ENCODE peak calls at places on chromosome 10, in six cellular contexts. One of them, this sample, is unnamed.

GRCh38 chr10:51770719-51771118 is 71.3 kb upstream of the CSTF2T start:
- DNase-seq in activated gamma-delta T cell treated with Interleukin-2 at 50 U/mL for 16 hours: no peak
- DNase-seq in hypothalamus: no peak
- DNase-seq in CD4-positive, alpha-beta T cell: no peak
- DNase-seq in activated T-cell treated with anti-CD3 and anti-CD28 coated beads, Interleukin-2, amount 50 U/mL, for 48 hours: no peak
- DNase-seq in iPS-NIHi11: no peak
- DNase-seq in this sample: no peak

GRCh38 chr10:14118953-14119352 is 211.8 kb downstream of the FRMD4A start:
- DNase-seq in hypothalamus: no peak
- DNase-seq in activated gamma-delta T cell treated with Interleukin-2 at 50 U/mL for 16 hours: no peak
- DNase-seq in activated T-cell treated with anti-CD3 and anti-CD28 coated beads, Interleukin-2, amount 50 U/mL, for 48 hours: no peak
- DNase-seq in iPS-NIHi11: no peak
- DNase-seq in CD4-positive, alpha-beta T cell: no peak
- DNase-seq in this sample: peak; percentile 56

GRCh38 chr10:21238717-21239116 is 286.8 kb downstream of the SKIDA1 start:
- DNase-seq in iPS-NIHi11: no peak
- DNase-seq in activated T-cell treated with anti-CD3 and anti-CD28 coated beads, Interleukin-2, amount 50 U/mL, for 48 hours: no peak
- DNase-seq in CD4-positive, alpha-beta T cell: no peak
- DNase-seq in activated gamma-delta T cell treated with Interleukin-2 at 50 U/mL for 16 hours: no peak
- DNase-seq in hypothalamus: no peak
- DNase-seq in this sample: no peak

GRCh38 chr10:120715214-120715613 is 135.9 kb upstream of the WDR11 start:
- DNase-seq in activated T-cell treated with anti-CD3 and anti-CD28 coated beads, Interleukin-2, amount 50 U/mL, for 48 hours: no peak
- DNase-seq in activated gamma-delta T cell treated with Interleukin-2 at 50 U/mL for 16 hours: no peak
- DNase-seq in CD4-positive, alpha-beta T cell: no peak
- DNase-seq in hypothalamus: no peak
- DNase-seq in iPS-NIHi11: no peak
- DNase-seq in this sample: no peak

GRCh38 chr10:7933757-7934156 is 115.5 kb downstream of the TAF3 start:
- DNase-seq in activated T-cell treated with anti-CD3 and anti-CD28 coated beads, Interleukin-2, amount 50 U/mL, for 48 hours: no peak
- DNase-seq in hypothalamus: no peak
- DNase-seq in iPS-NIHi11: no peak
- DNase-seq in CD4-positive, alpha-beta T cell: no peak
- DNase-seq in activated gamma-delta T cell treated with Interleukin-2 at 50 U/mL for 16 hours: no peak
- DNase-seq in this sample: no peak

GRCh38 chr10:116836087-116836486 is 13.2 kb upstream of the ENO4 start:
- DNase-seq in activated T-cell treated with anti-CD3 and anti-CD28 coated beads, Interleukin-2, amount 50 U/mL, for 48 hours: no peak
- DNase-seq in CD4-positive, alpha-beta T cell: no peak
- DNase-seq in iPS-NIHi11: peak; percentile 84
- DNase-seq in hypothalamus: no peak
- DNase-seq in activated gamma-delta T cell treated with Interleukin-2 at 50 U/mL for 16 hours: no peak
- DNase-seq in this sample: peak; percentile 98

GRCh38 chr10:75402486-75403143 is 1.1 kb upstream of the ZNF503 start:
- DNase-seq in activated T-cell treated with anti-CD3 and anti-CD28 coated beads, Interleukin-2, amount 50 U/mL, for 48 hours: no peak
- DNase-seq in hypothalamus: no peak
- DNase-seq in CD4-positive, alpha-beta T cell: no peak
- DNase-seq in iPS-NIHi11: no peak
- DNase-seq in activated gamma-delta T cell treated with Interleukin-2 at 50 U/mL for 16 hours: no peak
- DNase-seq in this sample: peak; percentile 80

GRCh38 chr10:77539147-77539935 is 98.3 kb downstream of the KCNMA1 start:
- DNase-seq in iPS-NIHi11: no peak
- DNase-seq in activated T-cell treated with anti-CD3 and anti-CD28 coated beads, Interleukin-2, amount 50 U/mL, for 48 hours: no peak
- DNase-seq in activated gamma-delta T cell treated with Interleukin-2 at 50 U/mL for 16 hours: no peak
- DNase-seq in CD4-positive, alpha-beta T cell: no peak
- DNase-seq in hypothalamus: no peak
- DNase-seq in this sample: no peak

GRCh38 chr10:98659951-98660350 is 213.2 kb upstream of the HPS1 start:
- DNase-seq in hypothalamus: no peak
- DNase-seq in iPS-NIHi11: no peak
- DNase-seq in CD4-positive, alpha-beta T cell: no peak
- DNase-seq in activated T-cell treated with anti-CD3 and anti-CD28 coated beads, Interleukin-2, amount 50 U/mL, for 48 hours: no peak
- DNase-seq in activated gamma-delta T cell treated with Interleukin-2 at 50 U/mL for 16 hours: no peak
- DNase-seq in this sample: no peak

GRCh38 chr10:49055231-49055850 is 60.0 kb downstream of the VSTM4 start:
- DNase-seq in activated gamma-delta T cell treated with Interleukin-2 at 50 U/mL for 16 hours: no peak
- DNase-seq in activated T-cell treated with anti-CD3 and anti-CD28 coated beads, Interleukin-2, amount 50 U/mL, for 48 hours: no peak
- DNase-seq in CD4-positive, alpha-beta T cell: no peak
- DNase-seq in iPS-NIHi11: no peak
- DNase-seq in hypothalamus: no peak
- DNase-seq in this sample: no peak

GRCh38 chr10:119542990-119543813 is 683 bp upstream of the RGS10 start:
- DNase-seq in hypothalamus: peak; percentile 13
- DNase-seq in activated T-cell treated with anti-CD3 and anti-CD28 coated beads, Interleukin-2, amount 50 U/mL, for 48 hours: peak; percentile 78
- DNase-seq in iPS-NIHi11: peak; percentile 75
- DNase-seq in activated gamma-delta T cell treated with Interleukin-2 at 50 U/mL for 16 hours: peak; percentile 66
- DNase-seq in CD4-positive, alpha-beta T cell: peak; percentile 47
- DNase-seq in this sample: no peak

GRCh38 chr10:13056461-13057077 is 43.4 kb upstream of the OPTN start:
- DNase-seq in activated gamma-delta T cell treated with Interleukin-2 at 50 U/mL for 16 hours: no peak
- DNase-seq in hypothalamus: no peak
- DNase-seq in CD4-positive, alpha-beta T cell: no peak
- DNase-seq in activated T-cell treated with anti-CD3 and anti-CD28 coated beads, Interleukin-2, amount 50 U/mL, for 48 hours: no peak
- DNase-seq in iPS-NIHi11: peak; percentile 61
- DNase-seq in this sample: peak; percentile 69

GRCh38 chr10:2019281-2019680 is 282.0 kb upstream of the ADARB2 start:
- DNase-seq in CD4-positive, alpha-beta T cell: no peak
- DNase-seq in activated gamma-delta T cell treated with Interleukin-2 at 50 U/mL for 16 hours: no peak
- DNase-seq in hypothalamus: no peak
- DNase-seq in iPS-NIHi11: no peak
- DNase-seq in activated T-cell treated with anti-CD3 and anti-CD28 coated beads, Interleukin-2, amount 50 U/mL, for 48 hours: no peak
- DNase-seq in this sample: no peak

GRCh38 chr10:100741386-100742066 is 3.9 kb upstream of the PAX2 start:
- DNase-seq in activated gamma-delta T cell treated with Interleukin-2 at 50 U/mL for 16 hours: no peak
- DNase-seq in hypothalamus: no peak
- DNase-seq in activated T-cell treated with anti-CD3 and anti-CD28 coated beads, Interleukin-2, amount 50 U/mL, for 48 hours: no peak
- DNase-seq in CD4-positive, alpha-beta T cell: no peak
- DNase-seq in iPS-NIHi11: no peak
- DNase-seq in this sample: peak; percentile 70

GRCh38 chr10:69501657-69502056 is 50.4 kb downstream of the TSPAN15 start:
- DNase-seq in activated gamma-delta T cell treated with Interleukin-2 at 50 U/mL for 16 hours: no peak
- DNase-seq in hypothalamus: no peak
- DNase-seq in iPS-NIHi11: no peak
- DNase-seq in CD4-positive, alpha-beta T cell: no peak
- DNase-seq in activated T-cell treated with anti-CD3 and anti-CD28 coated beads, Interleukin-2, amount 50 U/mL, for 48 hours: no peak
- DNase-seq in this sample: peak; percentile 13

GRCh38 chr10:88459523-88459922 is 123.6 kb downstream of the RNLS start:
- DNase-seq in activated T-cell treated with anti-CD3 and anti-CD28 coated beads, Interleukin-2, amount 50 U/mL, for 48 hours: no peak
- DNase-seq in CD4-positive, alpha-beta T cell: no peak
- DNase-seq in iPS-NIHi11: no peak
- DNase-seq in hypothalamus: no peak
- DNase-seq in activated gamma-delta T cell treated with Interleukin-2 at 50 U/mL for 16 hours: no peak
- DNase-seq in this sample: no peak

GRCh38 chr10:47278152-47278473 is 21.9 kb upstream of the GDF10 start:
- DNase-seq in iPS-NIHi11: no peak
- DNase-seq in hypothalamus: no peak
- DNase-seq in activated T-cell treated with anti-CD3 and anti-CD28 coated beads, Interleukin-2, amount 50 U/mL, for 48 hours: no peak
- DNase-seq in activated gamma-delta T cell treated with Interleukin-2 at 50 U/mL for 16 hours: no peak
- DNase-seq in CD4-positive, alpha-beta T cell: no peak
- DNase-seq in this sample: no peak

GRCh38 chr10:110224992-110225391 is 17.6 kb downstream of the MXI1 start:
- DNase-seq in activated gamma-delta T cell treated with Interleukin-2 at 50 U/mL for 16 hours: no peak
- DNase-seq in hypothalamus: no peak
- DNase-seq in iPS-NIHi11: no peak
- DNase-seq in activated T-cell treated with anti-CD3 and anti-CD28 coated beads, Interleukin-2, amount 50 U/mL, for 48 hours: no peak
- DNase-seq in CD4-positive, alpha-beta T cell: no peak
- DNase-seq in this sample: no peak

GRCh38 chr10:51000976-51001375 is 73.3 kb upstream of the PRKG1 start:
- DNase-seq in hypothalamus: no peak
- DNase-seq in CD4-positive, alpha-beta T cell: no peak
- DNase-seq in iPS-NIHi11: no peak
- DNase-seq in activated gamma-delta T cell treated with Interleukin-2 at 50 U/mL for 16 hours: no peak
- DNase-seq in activated T-cell treated with anti-CD3 and anti-CD28 coated beads, Interleukin-2, amount 50 U/mL, for 48 hours: no peak
- DNase-seq in this sample: no peak

GRCh38 chr10:97399843-97400545 is 1.1 kb downstream of the RRP12 start:
- DNase-seq in CD4-positive, alpha-beta T cell: no peak
- DNase-seq in activated gamma-delta T cell treated with Interleukin-2 at 50 U/mL for 16 hours: no peak
- DNase-seq in iPS-NIHi11: peak; percentile 41
- DNase-seq in hypothalamus: no peak
- DNase-seq in activated T-cell treated with anti-CD3 and anti-CD28 coated beads, Interleukin-2, amount 50 U/mL, for 48 hours: peak; percentile 46
- DNase-seq in this sample: peak; percentile 73

GRCh38 chr10:119207367-119207668 is at the start of gene GRK5:
- DNase-seq in CD4-positive, alpha-beta T cell: peak; percentile 96
- DNase-seq in activated gamma-delta T cell treated with Interleukin-2 at 50 U/mL for 16 hours: peak; percentile 93
- DNase-seq in hypothalamus: peak; percentile 93
- DNase-seq in activated T-cell treated with anti-CD3 and anti-CD28 coated beads, Interleukin-2, amount 50 U/mL, for 48 hours: peak; percentile 92
- DNase-seq in iPS-NIHi11: peak; percentile 97
- DNase-seq in this sample: peak; percentile 96

GRCh38 chr10:85548038-85548437 is 818.6 kb downstream of the GRID1 start:
- DNase-seq in hypothalamus: peak; percentile 50
- DNase-seq in iPS-NIHi11: peak; percentile 26
- DNase-seq in activated T-cell treated with anti-CD3 and anti-CD28 coated beads, Interleukin-2, amount 50 U/mL, for 48 hours: no peak
- DNase-seq in activated gamma-delta T cell treated with Interleukin-2 at 50 U/mL for 16 hours: peak; percentile 23
- DNase-seq in CD4-positive, alpha-beta T cell: peak; percentile 17
- DNase-seq in this sample: peak; percentile 64

GRCh38 chr10:100684688-100685235 is 60.6 kb upstream of the PAX2 start:
- DNase-seq in iPS-NIHi11: no peak
- DNase-seq in hypothalamus: no peak
- DNase-seq in activated gamma-delta T cell treated with Interleukin-2 at 50 U/mL for 16 hours: no peak
- DNase-seq in CD4-positive, alpha-beta T cell: no peak
- DNase-seq in activated T-cell treated with anti-CD3 and anti-CD28 coated beads, Interleukin-2, amount 50 U/mL, for 48 hours: no peak
- DNase-seq in this sample: no peak

GRCh38 chr10:10333622-10334021 is 684.0 kb upstream of the CELF2 start:
- DNase-seq in hypothalamus: no peak
- DNase-seq in activated gamma-delta T cell treated with Interleukin-2 at 50 U/mL for 16 hours: no peak
- DNase-seq in activated T-cell treated with anti-CD3 and anti-CD28 coated beads, Interleukin-2, amount 50 U/mL, for 48 hours: no peak
- DNase-seq in CD4-positive, alpha-beta T cell: no peak
- DNase-seq in iPS-NIHi11: no peak
- DNase-seq in this sample: no peak

GRCh38 chr10:126098216-126098561 is 201.8 kb downstream of the FANK1 start:
- DNase-seq in activated gamma-delta T cell treated with Interleukin-2 at 50 U/mL for 16 hours: no peak
- DNase-seq in CD4-positive, alpha-beta T cell: no peak
- DNase-seq in hypothalamus: no peak
- DNase-seq in activated T-cell treated with anti-CD3 and anti-CD28 coated beads, Interleukin-2, amount 50 U/mL, for 48 hours: no peak
- DNase-seq in iPS-NIHi11: no peak
- DNase-seq in this sample: no peak

GRCh38 chr10:79387466-79387973 is 40.3 kb downstream of the PPIF start:
- DNase-seq in activated gamma-delta T cell treated with Interleukin-2 at 50 U/mL for 16 hours: no peak
- DNase-seq in CD4-positive, alpha-beta T cell: no peak
- DNase-seq in iPS-NIHi11: no peak
- DNase-seq in hypothalamus: no peak
- DNase-seq in activated T-cell treated with anti-CD3 and anti-CD28 coated beads, Interleukin-2, amount 50 U/mL, for 48 hours: no peak
- DNase-seq in this sample: peak; percentile 39

GRCh38 chr10:54613162-54613561 is 187.9 kb downstream of the PCDH15 start:
- DNase-seq in activated gamma-delta T cell treated with Interleukin-2 at 50 U/mL for 16 hours: no peak
- DNase-seq in CD4-positive, alpha-beta T cell: no peak
- DNase-seq in activated T-cell treated with anti-CD3 and anti-CD28 coated beads, Interleukin-2, amount 50 U/mL, for 48 hours: no peak
- DNase-seq in iPS-NIHi11: no peak
- DNase-seq in hypothalamus: no peak
- DNase-seq in this sample: no peak

GRCh38 chr10:109956454-109957091 is 33.3 kb upstream of the XPNPEP1 start:
- DNase-seq in CD4-positive, alpha-beta T cell: no peak
- DNase-seq in iPS-NIHi11: peak; percentile 76
- DNase-seq in activated gamma-delta T cell treated with Interleukin-2 at 50 U/mL for 16 hours: no peak
- DNase-seq in activated T-cell treated with anti-CD3 and anti-CD28 coated beads, Interleukin-2, amount 50 U/mL, for 48 hours: peak; percentile 37
- DNase-seq in hypothalamus: no peak
- DNase-seq in this sample: peak; percentile 79

This sample was measured in endodermal cell.